ENCODE peak calls at places on chromosomes 5 and 9, in ten cellular contexts. Y, B, I, N, W, L, Z, D, S and P are unnamed samples.

GRCh38 chr5:40198736-40199135 is 481.0 kb upstream of the PTGER4 start:
- DNase-seq in I (no peak), Y (no peak), B (no peak), Z (no peak), L (no peak), S (no peak), W (no peak), D (no peak), N (no peak), P (no peak)

GRCh38 chr5:2680979-2681378 is 70.5 kb downstream of the IRX2 start:
- DNase-seq in Y (no peak), L (no peak), Z (no peak), W (no peak), S (no peak), I (no peak), N (no peak), D (no peak), B (no peak), P (no peak)

GRCh38 chr5:113505181-113505580 is 8.3 kb upstream of the YTHDC2 start:
- DNase-seq in S (no peak), D (no peak), Y (no peak), W (no peak), B (no peak), Z (no peak), L (no peak), N (no peak), I (no peak), P (no peak)

GRCh38 chr5:125376059-125376641 is 629.7 kb upstream of the ZNF608 start:
- DNase-seq in S (no peak), L (no peak), W (peak), Z (no peak), I (no peak), N (no peak), Y (no peak), B (no peak), D (no peak), P (no peak)

GRCh38 chr5:33890633-33891032 is 1.2 kb downstream of the ADAMTS12 start:
- DNase-seq in Y (no peak), N (peak), B (peak), S (no peak), W (no peak), I (peak), D (no peak), Z (no peak), L (no peak), P (no peak)

GRCh38 chr9:35164711-35165110 is 2.9 kb downstream of the UNC13B start:
- DNase-seq in Z (no peak), I (no peak), W (no peak), D (no peak), B (no peak), L (no peak), Y (no peak), S (no peak), N (peak), P (no peak)

GRCh38 chr5:180830253-180831138 is 27.9 kb upstream of the MGAT1 start:
- DNase-seq in B (peak), S (peak), D (no peak), L (peak), N (peak), Z (peak), Y (peak), I (peak), W (peak), P (no peak)

GRCh38 chr9:14768561-14769234 is 46.2 kb upstream of the CER1 start:
- DNase-seq in B (no peak), Z (no peak), N (peak), Y (peak), I (no peak), S (peak), D (no peak), L (peak), W (peak), P (peak)